ENCODE peak calls at places on chromosomes 12 and 14, in four cellular contexts. E is mammary epithelial cell, W is GM12892, C is mucosa of gallbladder. K is an unnamed sample.
A peak's percentile ranks its signal among the peaks of the same experiment; 100 is the strongest.

GRCh38 chr14:73576391-73576790 is 7.4 kb downstream of the ACOT2 start:
- DNase-seq in E (peak; percentile 84), C (no peak), W (no peak), K (no peak)

GRCh38 chr12:29519585-29520182 is 22.2 kb upstream of the OVCH1 start:
- DNase-seq in C (no peak), W (no peak), E (peak; percentile 24), K (peak; percentile 43)

GRCh38 chr12:49880756-49881390 is 22.8 kb downstream of the FAIM2 start:
- DNase-seq in C (no peak), W (no peak), E (no peak), K (no peak)

GRCh38 chr12:9106610-9107541 is 8.8 kb downstream of the A2M start:
- DNase-seq in W (no peak), C (no peak), E (no peak), K (no peak)

GRCh38 chr12:72267974-72268373 is 4.2 kb upstream of the TRHDE start:
- DNase-seq in W (no peak), E (no peak), C (no peak), K (no peak)

GRCh38 chr14:28407931-28408330 is 358.7 kb upstream of the FOXG1 start:
- DNase-seq in W (no peak), E (no peak), C (no peak), K (no peak)

GRCh38 chr14:100149789-100150611 is 9.4 kb downstream of the DEGS2 start:
- DNase-seq in E (no peak), W (no peak), C (no peak), K (peak; percentile 62)

GRCh38 chr14:102737402-102738372 is 39.6 kb upstream of the TRAF3 start:
- DNase-seq in C (no peak), W (no peak), E (no peak), K (no peak)

GRCh38 chr12:130498589-130499385 is 161.1 kb downstream of the PIWIL1 start:
- DNase-seq in C (no peak), W (no peak), E (no peak), K (no peak)

GRCh38 chr12:112885204-112885603 is 21.6 kb upstream of the OAS1 start:
- DNase-seq in E (no peak), W (no peak), C (no peak), K (no peak)

GRCh38 chr14:48792376-48793024 is 793.7 kb downstream of the RPS29 start:
- DNase-seq in C (peak; percentile 26), E (no peak), W (no peak), K (no peak)

GRCh38 chr14:18656627-18657026 is 55.7 kb downstream of the OR11H12 start:
- DNase-seq in W (no peak), E (no peak), C (no peak), K (no peak)

GRCh38 chr14:38329236-38329635 is 73.3 kb upstream of the CLEC14A start:
- DNase-seq in E (no peak), C (no peak), W (no peak), K (no peak)

GRCh38 chr12:13918883-13919282 is 62.5 kb downstream of the GRIN2B start:
- DNase-seq in W (no peak), E (no peak), C (no peak), K (no peak)

GRCh38 chr12:3746758-3747157 is 6.2 kb downstream of the CRACR2A start:
- DNase-seq in E (no peak), C (no peak), W (no peak), K (no peak)

GRCh38 chr14:30193791-30194407 is 266.3 kb upstream of the PRKD1 start:
- DNase-seq in W (no peak), C (no peak), E (peak; percentile 17), K (no peak)

GRCh38 chr12:103735291-103735690 is 105.7 kb downstream of the NT5DC3 start:
- DNase-seq in E (no peak), W (no peak), C (no peak), K (no peak)